ENCODE peak calls at places on chromosomes 4 and X, in six cellular contexts. N, J, L, Z, B and M are unnamed samples.

GRCh38 chr4:25818293-25819240 is 44.2 kb downstream of the SEL1L3 start:
- DNase-seq in L (no peak), Z (no peak), B (peak; percentile 29), N (no peak), J (no peak), M (no peak)

GRCh38 chr4:174928575-174929253 is 10.6 kb downstream of the ADAM29 start:
- DNase-seq in J (no peak), N (no peak), Z (no peak), L (no peak), B (no peak), M (no peak)

GRCh38 chr4:122152699-122153328 is 683 bp downstream of the BLTP1 start:
- DNase-seq in B (peak; percentile 40), N (peak; percentile 42), J (peak; percentile 32), Z (peak; percentile 83), L (peak; percentile 58), M (peak; percentile 9)

GRCh38 chr4:127400736-127401346 is 231.9 kb upstream of the INTU start:
- DNase-seq in Z (no peak), B (peak; percentile 87), N (peak; percentile 47), J (peak; percentile 61), L (peak; percentile 70), M (peak; percentile 77)

GRCh38 chr4:38125816-38126215 is 165.6 kb downstream of the PTTG2 start:
- DNase-seq in L (no peak), J (peak; percentile 89), Z (no peak), B (no peak), N (no peak), M (no peak)

GRCh38 chr4:77240469-77241066 is 83.6 kb downstream of the CCNG2 start:
- DNase-seq in Z (no peak), J (peak; percentile 28), L (peak; percentile 89), B (peak; percentile 70), N (peak; percentile 23), M (peak; percentile 39)

GRCh38 chrX:5958523-5958922 is 270.1 kb downstream of the NLGN4X start:
- DNase-seq in J (no peak), B (no peak), N (no peak), L (no peak), Z (no peak), M (no peak)

GRCh38 chrX:120823554-120823953 is 52.1 kb downstream of the CT47B1 start:
- DNase-seq in N (no peak), L (no peak), J (no peak), B (no peak), Z (no peak), M (no peak)

GRCh38 chrX:129678176-129678880 is 23.6 kb upstream of the APLN start:
- DNase-seq in Z (peak; percentile 85), J (no peak), N (no peak), L (peak; percentile 23), B (no peak), M (no peak)

GRCh38 chrX:40964008-40964407 is 121.2 kb upstream of the USP9X start:
- DNase-seq in Z (no peak), B (no peak), L (no peak), N (no peak), J (no peak), M (no peak)

GRCh38 chrX:9163153-9163790 is 129.3 kb upstream of the FAM9B start:
- DNase-seq in N (no peak), J (no peak), B (peak; percentile 12), L (peak; percentile 2), Z (no peak), M (no peak)

GRCh38 chr4:8544282-8544681 is 35.9 kb upstream of the GPR78 start:
- DNase-seq in Z (no peak), N (no peak), B (no peak), J (no peak), L (no peak), M (no peak)

GRCh38 chr4:170875868-170876267 is 786.1 kb upstream of the AADAT start:
- DNase-seq in B (no peak), J (no peak), L (peak; percentile 27), Z (no peak), N (no peak), M (no peak)

GRCh38 chr4:17517664-17518063 is 2.7 kb downstream of the CLRN2 start:
- DNase-seq in Z (no peak), J (no peak), L (no peak), B (no peak), N (no peak), M (no peak)

GRCh38 chr4:40963912-40964478 is 214.2 kb downstream of the NSUN7 start:
- DNase-seq in J (peak; percentile 23), L (no peak), B (peak; percentile 54), N (no peak), Z (no peak), M (no peak)

GRCh38 chr4:87931932-87932331 is 43.6 kb upstream of the SPP1 start:
- DNase-seq in N (no peak), J (no peak), B (no peak), Z (no peak), L (no peak), M (no peak)

GRCh38 chr4:71066737-71067716 is 73.6 kb downstream of the DCK start:
- DNase-seq in J (no peak), N (no peak), L (no peak), Z (no peak), B (no peak), M (no peak)

GRCh38 chr4:77201857-77202256 is 44.9 kb downstream of the CCNG2 start:
- DNase-seq in B (no peak), J (peak; percentile 70), Z (no peak), L (no peak), N (no peak), M (no peak)

GRCh38 chr4:52535793-52536192 is 123.3 kb downstream of the USP46 start:
- DNase-seq in N (no peak), J (no peak), B (no peak), Z (no peak), L (no peak), M (no peak)

GRCh38 chrX:53251307-53251706 is 26.3 kb upstream of the KDM5C start:
- DNase-seq in N (no peak), B (peak; percentile 35), J (no peak), L (peak; percentile 72), Z (no peak), M (no peak)

GRCh38 chr4:80127870-80128419 is 54.9 kb upstream of the ANTXR2 start:
- DNase-seq in B (no peak), J (no peak), Z (no peak), N (no peak), L (no peak), M (no peak)

GRCh38 chr4:34676390-34676789 is 1567.9 kb downstream of the ARAP2 start:
- DNase-seq in B (no peak), J (no peak), Z (no peak), L (peak; percentile 49), N (no peak), M (no peak)

GRCh38 chrX:136652822-136653723 is 5.1 kb downstream of the CD40LG start:
- DNase-seq in B (no peak), J (peak; percentile 2), L (no peak), Z (no peak), N (peak; percentile 20), M (no peak)

GRCh38 chrX:54045563-54046228 is 1.4 kb upstream of the PHF8 start:
- DNase-seq in J (no peak), N (no peak), B (no peak), L (peak; percentile 7), Z (no peak), M (no peak)

GRCh38 chr4:99059550-99059949 is 29.0 kb downstream of the ADH5 start:
- DNase-seq in J (no peak), N (no peak), B (no peak), L (no peak), Z (no peak), M (no peak)

GRCh38 chr4:8534129-8534528 is 46.1 kb upstream of the GPR78 start:
- DNase-seq in Z (no peak), N (no peak), J (peak; percentile 97), B (peak; percentile 49), L (no peak), M (peak; percentile 33)

GRCh38 chrX:9429767-9430166 is 35.1 kb upstream of the TBL1X start:
- DNase-seq in L (no peak), J (no peak), Z (no peak), B (no peak), N (no peak), M (no peak)

GRCh38 chr4:89482926-89483595 is 175.5 kb upstream of the GPRIN3 start:
- DNase-seq in B (no peak), L (no peak), J (no peak), Z (peak; percentile 43), N (no peak), M (no peak)

GRCh38 chr4:164614999-164615398 is 138.9 kb upstream of the SMIM31 start:
- DNase-seq in N (no peak), Z (no peak), L (no peak), J (no peak), B (no peak), M (no peak)

GRCh38 chr4:175622887-175623286 is 189.2 kb downstream of the GPM6A start:
- DNase-seq in N (no peak), J (no peak), B (no peak), Z (no peak), L (peak; percentile 16), M (peak; percentile 0)

GRCh38 chrX:12993823-12994222 is 18.9 kb downstream of the TMSB4X start:
- DNase-seq in L (no peak), N (no peak), B (no peak), Z (no peak), J (no peak), M (no peak)

GRCh38 chrX:48854898-48855297 is 19.5 kb upstream of the PCSK1N start:
- DNase-seq in B (peak; percentile 11), N (no peak), J (peak; percentile 18), Z (no peak), L (peak; percentile 15), M (no peak)
- TF ChIP-seq CTCF in B (peak; percentile 40), N (no peak), J (peak; percentile 55), Z (no peak), L (peak; percentile 14), M (peak; percentile 56)

GRCh38 chrX:24842486-24842885 is 148.8 kb downstream of the POLA1 start:
- DNase-seq in J (no peak), L (no peak), Z (no peak), B (no peak), N (no peak), M (no peak)
- H3K27ac ChIP-seq in J (no peak overlapping the region), L (no peak overlapping the region), Z (no peak overlapping the region), B (no peak overlapping the region), N (no peak overlapping the region), M (no peak overlapping the region)

GRCh38 chr4:183249854-183250253 is 70.2 kb downstream of the CLDN22 start:
- DNase-seq in B (peak; percentile 63), N (no peak), L (peak; percentile 52), J (peak; percentile 21), Z (no peak), M (peak; percentile 43)
- TF ChIP-seq CTCF in B (peak; percentile 44), N (peak; percentile 10), L (peak; percentile 54), J (peak; percentile 53), Z (no peak), M (peak; percentile 61)

GRCh38 chr4:123977623-123978022 is 581.0 kb downstream of the SPRY1 start:
- DNase-seq in L (peak; percentile 64), N (no peak), B (no peak), Z (no peak), J (no peak), M (no peak)

GRCh38 chr4:123978637-123979036 is 582.0 kb downstream of the SPRY1 start:
- DNase-seq in Z (no peak), N (no peak), B (no peak), J (no peak), L (no peak), M (no peak)

GRCh38 chr4:123976285-123976684 is 579.7 kb downstream of the SPRY1 start:
- DNase-seq in N (no peak), Z (no peak), J (no peak), L (peak; percentile 65), B (peak; percentile 35), M (no peak)

GRCh38 chr4:123974419-123975105 is 578.0 kb downstream of the SPRY1 start:
- DNase-seq in B (no peak), L (no peak), N (no peak), J (no peak), Z (no peak), M (no peak)

GRCh38 chr4:123976875-123977274 is 580.3 kb downstream of the SPRY1 start:
- DNase-seq in B (no peak), L (no peak), N (no peak), Z (no peak), J (no peak), M (no peak)
- H3K27ac ChIP-seq in B (no peak overlapping the region), L (peak overlapping the region; percentile 81), N (no peak overlapping the region), Z (peak overlapping the region; percentile 1), J (no peak overlapping the region), M (no peak overlapping the region)